ENCODE peak calls at places on chromosomes 2 and 18, in seven cellular contexts. U, R, W, H, K, O and B are unnamed samples.

GRCh38 chr2:171754254-171754939 is 67.1 kb downstream of the DYNC1I2 start:
- DNase-seq in U (no peak), R (no peak), W (no peak), H (no peak), K (no peak), O (no peak), B (no peak)

GRCh38 chr18:12534820-12535219 is 123.1 kb downstream of the SPIRE1 start:
- DNase-seq in U (no peak), R (no peak), W (no peak), H (no peak), K (no peak), O (no peak), B (no peak)

GRCh38 chr2:230226090-230226551 is 585 bp downstream of the SP140 start:
- DNase-seq in U (no peak), R (no peak), W (no peak), H (no peak), K (no peak), O (no peak), B (no peak)

GRCh38 chr18:74722237-74722636 is 124.6 kb downstream of the ZNF407 start:
- DNase-seq in U (peak), R (no peak), W (no peak), H (no peak), K (no peak), O (no peak), B (no peak)

GRCh38 chr2:165008916-165009315 is 53.6 kb upstream of the SLC38A11 start:
- DNase-seq in U (no peak), R (no peak), W (no peak), H (no peak), K (no peak), O (no peak), B (no peak)

GRCh38 chr2:187994464-187995331 is 297.0 kb upstream of the GULP1 start:
- DNase-seq in U (peak), R (no peak), W (no peak), H (no peak), K (no peak), O (no peak), B (no peak)

GRCh38 chr2:160482673-160483072 is 10.9 kb downstream of the RBMS1 start:
- DNase-seq in U (no peak), R (no peak), W (no peak), H (no peak), K (no peak), O (no peak), B (no peak)

GRCh38 chr2:160574472-160575140 is 81.0 kb upstream of the RBMS1 start:
- DNase-seq in U (peak), R (no peak), W (no peak), H (no peak), K (no peak), O (no peak), B (no peak)

GRCh38 chr2:76391663-76392062 is 680.9 kb upstream of the GCFC2 start:
- DNase-seq in U (no peak), R (no peak), W (no peak), H (no peak), K (no peak), O (no peak), B (no peak)

GRCh38 chr2:173599821-173600354 is 245.2 kb downstream of the CDCA7 start:
- DNase-seq in U (peak), R (no peak), W (no peak), H (no peak), K (no peak), O (no peak), B (no peak)